ENCODE peak calls at places on chromosome 13, in four cellular contexts. L is naive thymus-derived CD8-positive, alpha-beta T cell; W is MCF 10A; A is thoracic aorta. K is an unnamed sample.

GRCh38 chr13:112753868-112754267 is 64.0 kb downstream of the ATP11A start:
- DNase-seq in L (no peak), W (no peak), A (no peak), K (no peak)

GRCh38 chr13:95659500-95659899 is 15.0 kb upstream of the DZIP1 start:
- DNase-seq in L (no peak), W (no peak), A (no peak), K (no peak)

GRCh38 chr13:65063753-65064152 is 2166.4 kb downstream of the PCDH9 start:
- DNase-seq in L (no peak), W (no peak), A (no peak), K (no peak)

GRCh38 chr13:100987993-100988392 is 313.4 kb upstream of the TMTC4 start:
- DNase-seq in L (no peak), W (peak), A (no peak), K (no peak)

GRCh38 chr13:40074338-40074737 is 418.9 kb downstream of the COG6 start:
- DNase-seq in L (no peak), W (no peak), A (no peak), K (no peak)

GRCh38 chr13:36157475-36157874 is 26.3 kb upstream of the DCLK1 start:
- DNase-seq in L (no peak), W (no peak), A (no peak), K (no peak)

GRCh38 chr13:30872685-30873443 is 33.2 kb upstream of the MEDAG start:
- DNase-seq in L (no peak), W (no peak), A (no peak), K (no peak)

GRCh38 chr13:95403349-95404140 is 102.3 kb upstream of the ABCC4 start:
- DNase-seq in L (no peak), W (no peak), A (no peak), K (no peak)

GRCh38 chr13:113367771-113368170 is 3.8 kb upstream of the GRTP1 start:
- DNase-seq in L (no peak), W (no peak), A (no peak), K (no peak)

GRCh38 chr13:24802074-24802473 is 38.1 kb downstream of the RNF17 start:
- DNase-seq in L (no peak), W (peak), A (no peak), K (no peak)